ENCODE peak calls at places on chromosomes 3 and 15, in nine cellular contexts. X is CD4-positive, alpha-beta memory T cell; J is activated CD8-positive, alpha-beta memory T cell treated with anti-CD3 and anti-CD28 coated beads, Interleukin-2, amount 50 U/mL, for 48 hours; K is NCI-H1417; V is GM10248; O is amygdala; S is NCI-H460; Y is stimulated activated CD4-positive, alpha-beta T cell treated with anti-CD3 and anti-CD28 coated beads, TNF-alpha, amount 100 ng/mL, for 1 hour; N is fibroblast of the conjunctiva. H is an unnamed sample.

GRCh38 chr3:67401911-67402310 is 252.5 kb downstream of the SUCLG2 start:
- DNase-seq in X (no peak), J (no peak), K (no peak), V (no peak), O (no peak), S (no peak), Y (no peak), N (no peak), H (no peak)

GRCh38 chr3:65793495-65794200 is 245.1 kb downstream of the MAGI1 start:
- DNase-seq in X (no peak), J (no peak), K (no peak), V (no peak), O (no peak), S (no peak), Y (no peak), N (no peak), H (no peak)

GRCh38 chr15:39447881-39448280 is 133.0 kb upstream of the THBS1 start:
- DNase-seq in X (no peak), J (no peak), K (no peak), V (no peak), O (no peak), S (no peak), Y (no peak), N (no peak), H (no peak)

GRCh38 chr3:52527732-52528595 is 5.7 kb downstream of the NT5DC2 start:
- DNase-seq in X (no peak), J (no peak), K (no peak), V (no peak), O (no peak), S (no peak), Y (no peak), N (no peak), H (no peak)

GRCh38 chr3:30912304-30912703 is 17.8 kb upstream of the GADL1 start:
- DNase-seq in X (no peak), J (no peak), K (no peak), V (no peak), O (no peak), S (no peak), Y (no peak), N (no peak), H (no peak)

GRCh38 chr3:140018556-140018955 is 83.6 kb downstream of the CLSTN2 start:
- DNase-seq in X (no peak), J (no peak), K (no peak), V (no peak), O (no peak), S (no peak), Y (no peak), N (no peak), H (no peak)

GRCh38 chr15:79918278-79918677 is 21.5 kb upstream of the MTHFS start:
- DNase-seq in X (no peak), J (no peak), K (no peak), V (no peak), O (no peak), S (no peak), Y (no peak), N (no peak), H (no peak)

GRCh38 chr15:58548308-58549012 is 116.7 kb downstream of the LIPC start:
- DNase-seq in X (no peak), J (no peak), K (no peak), V (no peak), O (no peak), S (no peak), Y (no peak), N (no peak), H (no peak)

H was measured in caudate nucleus.